ENCODE peak calls at places on chromosomes 4 and X, in six cellular contexts. One of them, this sample, is unnamed.

GRCh38 chr4:123640271-123640670 is 243.7 kb downstream of the SPRY1 start:
- DNase-seq in stomach: no peak
- DNase-seq in heart left ventricle: no peak
- DNase-seq in tibial artery: no peak
- DNase-seq in IMR-90: peak; percentile 78
- DNase-seq in AG04450: no peak
- DNase-seq in this sample: no peak

GRCh38 chrX:31483336-31483735 is 411.5 kb upstream of the FTHL17 start:
- DNase-seq in heart left ventricle: no peak
- DNase-seq in tibial artery: no peak
- DNase-seq in AG04450: no peak
- DNase-seq in stomach: no peak
- DNase-seq in IMR-90: peak; percentile 79
- DNase-seq in this sample: no peak

GRCh38 chr4:142984871-142985585 is 138.9 kb upstream of the INPP4B start:
- DNase-seq in AG04450: no peak
- DNase-seq in heart left ventricle: no peak
- DNase-seq in IMR-90: peak; percentile 17
- DNase-seq in tibial artery: no peak
- DNase-seq in stomach: no peak
- DNase-seq in this sample: no peak

GRCh38 chr4:153393397-153393796 is 48.9 kb downstream of the MND1 start:
- DNase-seq in heart left ventricle: no peak
- DNase-seq in tibial artery: peak; percentile 60
- DNase-seq in IMR-90: peak; percentile 85
- DNase-seq in AG04450: peak; percentile 50
- DNase-seq in stomach: no peak
- DNase-seq in this sample: no peak

GRCh38 chrX:18574591-18574990 is 97.3 kb downstream of the RS1 start:
- DNase-seq in AG04450: peak; percentile 21
- DNase-seq in IMR-90: peak; percentile 81
- DNase-seq in stomach: no peak
- DNase-seq in tibial artery: peak; percentile 38
- DNase-seq in heart left ventricle: peak; percentile 10
- DNase-seq in this sample: no peak

GRCh38 chr4:181958435-181958834 is 284.8 kb upstream of the TENM3 start:
- DNase-seq in stomach: no peak
- DNase-seq in AG04450: no peak
- DNase-seq in IMR-90: no peak
- DNase-seq in heart left ventricle: no peak
- DNase-seq in tibial artery: no peak
- DNase-seq in this sample: no peak

GRCh38 chr4:36235306-36235705 is 9.0 kb downstream of the ARAP2 start:
- DNase-seq in stomach: no peak
- DNase-seq in heart left ventricle: no peak
- DNase-seq in IMR-90: peak; percentile 7
- DNase-seq in AG04450: no peak
- DNase-seq in tibial artery: no peak
- DNase-seq in this sample: no peak

GRCh38 chr4:175772170-175772685 is 39.8 kb downstream of the GPM6A start:
- DNase-seq in IMR-90: no peak
- DNase-seq in AG04450: no peak
- DNase-seq in tibial artery: no peak
- DNase-seq in heart left ventricle: no peak
- DNase-seq in stomach: no peak
- DNase-seq in this sample: no peak

GRCh38 chrX:94361241-94361640 is 687.2 kb downstream of the FAM133A start:
- DNase-seq in AG04450: no peak
- DNase-seq in tibial artery: no peak
- DNase-seq in stomach: no peak
- DNase-seq in heart left ventricle: no peak
- DNase-seq in IMR-90: no peak
- DNase-seq in this sample: no peak

GRCh38 chr4:124640037-124640730 is 72.3 kb downstream of the ANKRD50 start:
- DNase-seq in heart left ventricle: no peak
- DNase-seq in tibial artery: no peak
- DNase-seq in stomach: peak; percentile 50
- DNase-seq in AG04450: peak; percentile 44
- DNase-seq in IMR-90: peak; percentile 90
- DNase-seq in this sample: no peak

GRCh38 chr4:2044542-2045517 is 14.3 kb upstream of the NAT8L start:
- DNase-seq in heart left ventricle: no peak
- DNase-seq in stomach: no peak
- DNase-seq in AG04450: no peak
- DNase-seq in tibial artery: no peak
- DNase-seq in IMR-90: no peak
- DNase-seq in this sample: no peak

GRCh38 chr4:101393256-101393655 is 45.9 kb upstream of the PPP3CA start:
- DNase-seq in heart left ventricle: no peak
- DNase-seq in stomach: no peak
- DNase-seq in IMR-90: peak; percentile 65
- DNase-seq in tibial artery: no peak
- DNase-seq in AG04450: no peak
- DNase-seq in this sample: no peak

GRCh38 chr4:158211288-158211687 is 1.0 kb downstream of the TMEM144 start:
- DNase-seq in heart left ventricle: no peak
- DNase-seq in AG04450: no peak
- DNase-seq in stomach: peak; percentile 28
- DNase-seq in IMR-90: no peak
- DNase-seq in tibial artery: no peak
- DNase-seq in this sample: no peak

GRCh38 chr4:158998624-158999023 is 104.3 kb upstream of the RAPGEF2 start:
- DNase-seq in heart left ventricle: no peak
- DNase-seq in stomach: no peak
- DNase-seq in AG04450: no peak
- DNase-seq in tibial artery: no peak
- DNase-seq in IMR-90: no peak
- DNase-seq in this sample: no peak

GRCh38 chrX:39957816-39958561 is 139.8 kb downstream of the BCOR start:
- DNase-seq in IMR-90: peak; percentile 31
- DNase-seq in AG04450: no peak
- DNase-seq in heart left ventricle: peak; percentile 18
- DNase-seq in tibial artery: no peak
- DNase-seq in stomach: no peak
- DNase-seq in this sample: no peak

GRCh38 chr4:2484993-2485392 is 16.1 kb downstream of the RNF4 start:
- DNase-seq in IMR-90: no peak
- DNase-seq in AG04450: no peak
- DNase-seq in tibial artery: peak; percentile 81
- DNase-seq in heart left ventricle: peak; percentile 85
- DNase-seq in stomach: peak; percentile 85
- DNase-seq in this sample: peak; percentile 86

GRCh38 chr4:73871911-73872310 is 2.7 kb downstream of the CXCL1 start:
- DNase-seq in AG04450: no peak
- DNase-seq in tibial artery: no peak
- DNase-seq in heart left ventricle: no peak
- DNase-seq in stomach: no peak
- DNase-seq in IMR-90: no peak
- DNase-seq in this sample: no peak

GRCh38 chr4:139633661-139634060 is 32.0 kb upstream of the MGST2 start:
- DNase-seq in AG04450: no peak
- DNase-seq in stomach: peak; percentile 41
- DNase-seq in IMR-90: peak; percentile 20
- DNase-seq in tibial artery: no peak
- DNase-seq in heart left ventricle: peak; percentile 20
- DNase-seq in this sample: no peak

GRCh38 chrX:36867143-36867542 is 141.0 kb upstream of the FAM47C start:
- DNase-seq in AG04450: no peak
- DNase-seq in IMR-90: peak; percentile 9
- DNase-seq in tibial artery: no peak
- DNase-seq in heart left ventricle: no peak
- DNase-seq in stomach: no peak
- DNase-seq in this sample: no peak

GRCh38 chr4:25889626-25890025 is 24.4 kb upstream of the SMIM20 start:
- DNase-seq in IMR-90: no peak
- DNase-seq in stomach: no peak
- DNase-seq in AG04450: no peak
- DNase-seq in tibial artery: no peak
- DNase-seq in heart left ventricle: no peak
- DNase-seq in this sample: no peak

GRCh38 chrX:31213941-31214340 is 142.1 kb upstream of the FTHL17 start:
- DNase-seq in tibial artery: no peak
- DNase-seq in stomach: no peak
- DNase-seq in AG04450: no peak
- DNase-seq in IMR-90: peak; percentile 19
- DNase-seq in heart left ventricle: no peak
- DNase-seq in this sample: no peak

GRCh38 chrX:12426420-12426819 is 288.1 kb downstream of the FRMPD4 start:
- DNase-seq in IMR-90: no peak
- DNase-seq in stomach: no peak
- DNase-seq in heart left ventricle: no peak
- DNase-seq in tibial artery: no peak
- DNase-seq in AG04450: no peak
- DNase-seq in this sample: no peak

GRCh38 chr4:125097729-125098128 is 217.0 kb upstream of the FAT4 start:
- DNase-seq in heart left ventricle: no peak
- DNase-seq in IMR-90: no peak
- DNase-seq in tibial artery: no peak
- DNase-seq in AG04450: no peak
- DNase-seq in stomach: no peak
- DNase-seq in this sample: no peak

GRCh38 chrX:56763556-56764152 is 34.6 kb downstream of the NBDY start:
- DNase-seq in tibial artery: no peak
- DNase-seq in stomach: peak; percentile 82
- DNase-seq in AG04450: no peak
- DNase-seq in heart left ventricle: no peak
- DNase-seq in IMR-90: peak; percentile 75
- DNase-seq in this sample: peak; percentile 83

GRCh38 chrX:56762707-56763555 is 33.9 kb downstream of the NBDY start:
- DNase-seq in stomach: no peak
- DNase-seq in AG04450: no peak
- DNase-seq in IMR-90: no peak
- DNase-seq in heart left ventricle: no peak
- DNase-seq in tibial artery: no peak
- DNase-seq in this sample: no peak

GRCh38 chrX:56765816-56766553 is 36.9 kb downstream of the NBDY start:
- DNase-seq in stomach: peak; percentile 17
- DNase-seq in AG04450: no peak
- DNase-seq in tibial artery: no peak
- DNase-seq in heart left ventricle: no peak
- DNase-seq in IMR-90: no peak
- DNase-seq in this sample: peak; percentile 57

GRCh38 chrX:56764975-56765791 is 36.1 kb downstream of the NBDY start:
- DNase-seq in stomach: no peak
- DNase-seq in AG04450: no peak
- DNase-seq in heart left ventricle: no peak
- DNase-seq in tibial artery: no peak
- DNase-seq in IMR-90: no peak
- DNase-seq in this sample: peak; percentile 60

GRCh38 chrX:56764153-56764974 is 35.3 kb downstream of the NBDY start:
- DNase-seq in heart left ventricle: peak; percentile 42
- DNase-seq in AG04450: peak; percentile 47
- DNase-seq in tibial artery: peak; percentile 26
- DNase-seq in IMR-90: peak; percentile 87
- DNase-seq in stomach: peak; percentile 66
- DNase-seq in this sample: peak; percentile 79
- H3K27ac ChIP-seq in heart left ventricle: peak overlapping the region; percentile 50
- H3K27ac ChIP-seq in AG04450: no peak overlapping the region
- H3K27ac ChIP-seq in tibial artery: no peak overlapping the region
- H3K27ac ChIP-seq in IMR-90: peak overlapping the region; percentile 39
- H3K27ac ChIP-seq in stomach: no peak overlapping the region
- H3K27ac ChIP-seq in this sample: peak overlapping the region; percentile 69

DNA sequence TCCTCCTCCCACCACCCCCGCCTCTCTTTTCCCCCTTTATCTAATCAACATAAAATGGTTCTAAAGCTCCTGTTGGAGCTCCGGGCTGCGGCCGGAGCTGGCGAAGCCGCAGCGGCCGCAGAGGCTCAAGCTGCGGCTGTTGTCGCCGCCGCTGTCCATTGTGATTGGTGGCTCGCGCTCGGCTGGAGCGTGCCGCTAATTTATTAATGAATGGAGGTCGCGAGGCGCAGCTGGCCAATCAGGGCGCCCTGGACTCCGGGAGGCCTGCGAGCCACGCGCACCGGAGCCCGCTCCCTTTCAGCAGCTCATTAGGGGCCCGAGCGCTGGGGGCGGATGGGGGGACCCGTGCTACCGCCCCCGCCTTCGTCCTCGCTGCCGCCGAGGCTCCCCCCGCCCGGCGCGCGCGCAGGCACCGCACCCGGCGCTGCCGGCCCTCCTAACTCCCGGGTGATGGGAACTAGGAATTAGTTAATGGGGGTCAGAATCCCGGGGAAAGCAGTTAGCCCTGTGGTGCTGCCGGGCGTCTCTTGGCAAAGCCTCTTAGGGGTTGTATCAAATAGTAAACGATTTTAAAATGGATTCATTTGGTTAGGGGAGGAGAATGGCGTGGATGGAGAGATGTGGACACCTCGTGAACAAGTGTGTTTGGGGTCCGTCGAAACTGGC is 554 bp upstream of the NEUROG2 start:
- DNase-seq in AG04450: no peak
- DNase-seq in stomach: no peak
- DNase-seq in IMR-90: no peak
- DNase-seq in tibial artery: no peak
- DNase-seq in heart left ventricle: no peak
- DNase-seq in this sample: no peak
- H3K27ac ChIP-seq in AG04450: no peak overlapping the region
- H3K27ac ChIP-seq in stomach: no peak overlapping the region
- H3K27ac ChIP-seq in IMR-90: no peak overlapping the region
- H3K27ac ChIP-seq in tibial artery: no peak overlapping the region
- H3K27ac ChIP-seq in heart left ventricle: no peak overlapping the region
- H3K27ac ChIP-seq in this sample: no peak overlapping the region

DNA sequence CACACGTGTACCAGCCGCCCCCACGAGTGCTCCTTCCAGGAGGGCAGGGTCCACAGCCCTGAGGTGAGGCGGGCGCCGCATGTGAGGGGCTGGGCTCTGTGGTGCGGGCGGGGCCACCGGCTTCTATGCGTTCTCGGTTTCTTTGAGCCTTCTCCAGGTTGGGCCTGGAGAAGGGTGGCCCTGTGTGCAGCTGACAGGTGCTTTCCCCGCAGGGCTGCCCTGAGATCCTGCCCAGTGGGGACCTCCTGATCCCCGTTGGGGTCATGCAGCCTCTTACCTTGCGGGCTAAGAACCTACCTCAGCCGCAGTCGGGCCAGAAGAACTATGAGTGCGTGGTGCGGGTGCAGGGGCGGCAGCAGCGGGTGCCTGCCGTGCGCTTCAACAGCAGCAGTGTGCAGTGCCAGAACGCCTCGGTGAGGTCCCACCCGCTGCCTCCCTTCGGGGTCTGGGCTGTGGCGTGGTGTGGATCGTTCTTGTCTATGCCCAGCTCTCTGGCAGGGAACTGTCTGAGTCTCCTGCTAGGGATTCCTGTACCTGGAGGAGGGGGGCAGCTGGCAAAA is 6.8 kb downstream of the PLXNA3 start:
- DNase-seq in stomach: no peak
- DNase-seq in AG04450: no peak
- DNase-seq in IMR-90: no peak
- DNase-seq in heart left ventricle: no peak
- DNase-seq in tibial artery: no peak
- DNase-seq in this sample: no peak
- H3K27ac ChIP-seq in stomach: no peak overlapping the region
- H3K27ac ChIP-seq in AG04450: no peak overlapping the region
- H3K27ac ChIP-seq in IMR-90: no peak overlapping the region
- H3K27ac ChIP-seq in heart left ventricle: no peak overlapping the region
- H3K27ac ChIP-seq in tibial artery: no peak overlapping the region
- H3K27ac ChIP-seq in this sample: no peak overlapping the region

DNA sequence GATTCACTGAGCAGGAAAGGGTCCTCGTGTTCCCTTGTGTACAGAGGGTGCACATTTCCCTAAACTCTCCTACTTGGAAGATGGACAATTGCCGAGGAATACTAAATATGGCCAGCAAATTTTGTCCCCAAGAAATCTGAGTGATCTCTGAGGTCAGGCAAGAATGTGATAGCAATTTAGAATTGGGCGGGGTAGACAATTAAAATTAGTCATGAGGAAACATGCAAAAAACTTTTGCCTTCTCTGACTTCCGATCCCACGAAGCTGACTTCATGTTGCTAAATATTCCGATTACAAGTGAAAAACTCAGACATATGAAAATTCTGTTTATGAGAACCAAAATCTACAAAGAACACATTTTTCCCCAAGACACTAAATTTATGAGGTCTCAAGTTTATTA is 453.9 kb upstream of the ZFP42 start:
- DNase-seq in stomach: no peak
- DNase-seq in IMR-90: no peak
- DNase-seq in tibial artery: no peak
- DNase-seq in AG04450: no peak
- DNase-seq in heart left ventricle: no peak
- DNase-seq in this sample: no peak
- H3K27ac ChIP-seq in stomach: no peak overlapping the region
- H3K27ac ChIP-seq in IMR-90: no peak overlapping the region
- H3K27ac ChIP-seq in tibial artery: no peak overlapping the region
- H3K27ac ChIP-seq in AG04450: no peak overlapping the region
- H3K27ac ChIP-seq in heart left ventricle: no peak overlapping the region
- H3K27ac ChIP-seq in this sample: no peak overlapping the region